ENCODE peak calls at places on chromosomes 12 and 14, in seven cellular contexts. One of them, this sample, is unnamed.

GRCh38 chr14:51545396-51545795 is 106.3 kb upstream of the FRMD6 start:
- DNase-seq in transverse colon: no peak
- DNase-seq in HCT116: no peak
- DNase-seq in A549: no peak
- DNase-seq in Peyer's patch: no peak
- DNase-seq in stomach: no peak
- DNase-seq in lower leg skin: no peak
- DNase-seq in this sample: no peak

GRCh38 chr12:2961705-2962104 is 2.5 kb downstream of the TEAD4 start:
- DNase-seq in A549: no peak
- DNase-seq in lower leg skin: no peak
- DNase-seq in HCT116: no peak
- DNase-seq in Peyer's patch: no peak
- DNase-seq in transverse colon: no peak
- DNase-seq in stomach: no peak
- DNase-seq in this sample: no peak

GRCh38 chr14:103138483-103139370 is 15.5 kb downstream of the TNFAIP2 start:
- DNase-seq in stomach: no peak
- DNase-seq in HCT116: no peak
- DNase-seq in transverse colon: no peak
- DNase-seq in A549: no peak
- DNase-seq in Peyer's patch: no peak
- DNase-seq in lower leg skin: no peak
- DNase-seq in this sample: no peak

GRCh38 chr14:64601571-64601970 is 51.8 kb downstream of the PPP1R36 start:
- DNase-seq in stomach: no peak
- DNase-seq in HCT116: no peak
- DNase-seq in A549: no peak
- DNase-seq in Peyer's patch: no peak
- DNase-seq in lower leg skin: no peak
- DNase-seq in transverse colon: no peak
- DNase-seq in this sample: no peak

GRCh38 chr12:119804011-119804641 is 73.0 kb downstream of the CIT start:
- DNase-seq in stomach: peak
- DNase-seq in HCT116: peak
- DNase-seq in transverse colon: no peak
- DNase-seq in Peyer's patch: no peak
- DNase-seq in lower leg skin: peak
- DNase-seq in A549: peak
- DNase-seq in this sample: peak

GRCh38 chr12:89138048-89138852 is 214.1 kb downstream of the DUSP6 start:
- DNase-seq in Peyer's patch: no peak
- DNase-seq in lower leg skin: no peak
- DNase-seq in transverse colon: no peak
- DNase-seq in HCT116: no peak
- DNase-seq in stomach: no peak
- DNase-seq in A549: no peak
- DNase-seq in this sample: no peak

GRCh38 chr12:12054993-12055392 is 15.7 kb upstream of the BCL2L14 start:
- DNase-seq in lower leg skin: no peak
- DNase-seq in stomach: no peak
- DNase-seq in Peyer's patch: no peak
- DNase-seq in transverse colon: no peak
- DNase-seq in HCT116: no peak
- DNase-seq in A549: no peak
- DNase-seq in this sample: no peak

GRCh38 chr14:100790785-100791667 is 34.9 kb upstream of the MEG3 start:
- DNase-seq in lower leg skin: no peak
- DNase-seq in A549: no peak
- DNase-seq in transverse colon: no peak
- DNase-seq in Peyer's patch: no peak
- DNase-seq in stomach: no peak
- DNase-seq in HCT116: no peak
- DNase-seq in this sample: no peak

GRCh38 chr12:5428332-5429221 is 3.3 kb upstream of the NTF3 start:
- DNase-seq in Peyer's patch: no peak
- DNase-seq in lower leg skin: peak
- DNase-seq in HCT116: no peak
- DNase-seq in A549: no peak
- DNase-seq in stomach: no peak
- DNase-seq in transverse colon: no peak
- DNase-seq in this sample: no peak

GRCh38 chr14:103402700-103403099 is 17.5 kb downstream of the MARK3 start:
- DNase-seq in transverse colon: no peak
- DNase-seq in Peyer's patch: no peak
- DNase-seq in HCT116: no peak
- DNase-seq in lower leg skin: no peak
- DNase-seq in A549: no peak
- DNase-seq in stomach: no peak
- DNase-seq in this sample: no peak

GRCh38 chr12:45637706-45638105 is 91.8 kb upstream of the ARID2 start:
- DNase-seq in transverse colon: no peak
- DNase-seq in A549: no peak
- DNase-seq in stomach: no peak
- DNase-seq in HCT116: no peak
- DNase-seq in lower leg skin: no peak
- DNase-seq in Peyer's patch: no peak
- DNase-seq in this sample: peak

GRCh38 chr12:109169676-109170075 is 53.3 kb downstream of the ACACB start:
- DNase-seq in lower leg skin: no peak
- DNase-seq in transverse colon: no peak
- DNase-seq in stomach: no peak
- DNase-seq in Peyer's patch: no peak
- DNase-seq in A549: no peak
- DNase-seq in HCT116: no peak
- DNase-seq in this sample: no peak

GRCh38 chr12:120314220-120314619 is 12.1 kb downstream of the SIRT4 start:
- DNase-seq in lower leg skin: no peak
- DNase-seq in HCT116: no peak
- DNase-seq in A549: peak
- DNase-seq in transverse colon: no peak
- DNase-seq in stomach: no peak
- DNase-seq in Peyer's patch: no peak
- DNase-seq in this sample: no peak

GRCh38 chr12:12156116-12156515 is 85.4 kb downstream of the BCL2L14 start:
- DNase-seq in lower leg skin: no peak
- DNase-seq in Peyer's patch: no peak
- DNase-seq in A549: no peak
- DNase-seq in HCT116: no peak
- DNase-seq in stomach: no peak
- DNase-seq in transverse colon: no peak
- DNase-seq in this sample: no peak

GRCh38 chr12:115456946-115457689 is 773.1 kb upstream of the TBX3 start:
- DNase-seq in A549: peak
- DNase-seq in stomach: no peak
- DNase-seq in transverse colon: no peak
- DNase-seq in lower leg skin: no peak
- DNase-seq in HCT116: peak
- DNase-seq in Peyer's patch: no peak
- DNase-seq in this sample: peak

GRCh38 chr14:103144085-103144484 is 20.8 kb downstream of the TNFAIP2 start:
- DNase-seq in lower leg skin: no peak
- DNase-seq in A549: peak
- DNase-seq in transverse colon: no peak
- DNase-seq in stomach: no peak
- DNase-seq in HCT116: no peak
- DNase-seq in Peyer's patch: no peak
- DNase-seq in this sample: no peak

GRCh38 chr12:122981036-122981471 is 573 bp downstream of the ARL6IP4 start:
- DNase-seq in stomach: no peak
- DNase-seq in HCT116: no peak
- DNase-seq in transverse colon: no peak
- DNase-seq in lower leg skin: no peak
- DNase-seq in Peyer's patch: no peak
- DNase-seq in A549: no peak
- DNase-seq in this sample: no peak

GRCh38 chr12:122979908-122980191 is 631 bp upstream of the ARL6IP4 start:
- DNase-seq in A549: no peak
- DNase-seq in transverse colon: no peak
- DNase-seq in HCT116: no peak
- DNase-seq in Peyer's patch: no peak
- DNase-seq in lower leg skin: no peak
- DNase-seq in stomach: no peak
- DNase-seq in this sample: no peak

GRCh38 chr12:122979001-122979907 is 1.2 kb upstream of the ARL6IP4 start:
- DNase-seq in stomach: no peak
- DNase-seq in lower leg skin: peak
- DNase-seq in HCT116: no peak
- DNase-seq in A549: no peak
- DNase-seq in Peyer's patch: no peak
- DNase-seq in transverse colon: no peak
- DNase-seq in this sample: no peak

GRCh38 chr12:122981587-122982493 is 1.4 kb downstream of the ARL6IP4 start:
- DNase-seq in A549: no peak
- DNase-seq in stomach: no peak
- DNase-seq in Peyer's patch: no peak
- DNase-seq in lower leg skin: no peak
- DNase-seq in HCT116: no peak
- DNase-seq in transverse colon: no peak
- DNase-seq in this sample: no peak

GRCh38 chr12:122980192-122981035 is at the start of gene ARL6IP4:
- DNase-seq in Peyer's patch: peak
- DNase-seq in transverse colon: peak
- DNase-seq in lower leg skin: peak
- DNase-seq in A549: peak
- DNase-seq in HCT116: no peak
- DNase-seq in stomach: peak
- DNase-seq in this sample: peak
- TF ChIP-seq POLR2A in Peyer's patch: peak
- TF ChIP-seq POLR2A in transverse colon: peak
- TF ChIP-seq POLR2A in lower leg skin: peak
- TF ChIP-seq POLR2A in A549: peak
- TF ChIP-seq POLR2A in HCT116: no peak
- TF ChIP-seq POLR2A in stomach: no peak
- TF ChIP-seq POLR2A in this sample: peak

GRCh38 chr12:57085999-57086950 is 2.6 kb upstream of the NAB2 start:
- DNase-seq in A549: peak
- DNase-seq in Peyer's patch: peak
- DNase-seq in transverse colon: peak
- DNase-seq in lower leg skin: peak
- DNase-seq in HCT116: no peak
- DNase-seq in stomach: peak
- DNase-seq in this sample: no peak
- TF ChIP-seq POLR2A in A549: no peak
- TF ChIP-seq POLR2A in Peyer's patch: no peak
- TF ChIP-seq POLR2A in transverse colon: no peak
- TF ChIP-seq POLR2A in lower leg skin: no peak
- TF ChIP-seq POLR2A in HCT116: no peak
- TF ChIP-seq POLR2A in stomach: no peak
- TF ChIP-seq POLR2A in this sample: no peak

DNA sequence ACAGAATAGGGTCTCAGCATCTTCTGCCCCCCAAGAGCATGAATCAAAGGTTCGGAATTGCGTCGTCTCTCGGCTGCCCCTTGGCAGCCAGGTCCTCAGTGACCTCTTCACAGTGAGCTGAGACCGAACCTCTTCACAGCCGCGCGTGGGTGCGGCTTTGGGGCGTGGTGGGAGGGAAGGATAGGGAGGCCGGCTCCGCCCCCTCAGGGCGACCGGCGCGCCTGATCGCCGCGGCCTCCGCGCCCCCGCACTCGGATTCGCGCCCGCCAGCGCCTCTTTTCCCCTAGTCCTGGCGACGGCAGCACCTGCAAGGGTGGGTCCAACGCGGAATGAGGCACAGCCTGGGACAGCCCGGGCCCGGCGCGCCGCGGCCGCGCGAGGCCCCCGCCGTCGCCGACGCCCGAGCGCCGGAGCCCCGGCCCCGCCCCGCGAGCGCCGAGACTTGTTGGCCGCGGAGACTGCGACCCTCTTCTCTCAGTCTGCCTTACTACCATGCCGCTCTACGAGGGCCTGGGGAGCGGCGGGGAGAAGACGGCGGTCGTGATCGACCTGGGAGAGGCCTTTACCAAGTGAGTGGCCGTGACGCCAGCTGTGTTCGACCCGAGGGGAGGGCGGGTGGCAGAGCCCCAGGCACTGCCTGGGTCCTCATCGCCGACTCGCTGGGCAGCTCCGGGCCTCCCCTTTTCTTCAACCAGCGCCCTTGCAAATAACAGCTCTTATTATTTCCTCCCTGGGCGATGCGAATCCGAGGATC is at the start of gene ACTR10:
- DNase-seq in transverse colon: peak
- DNase-seq in A549: peak
- DNase-seq in stomach: peak
- DNase-seq in lower leg skin: peak
- DNase-seq in HCT116: peak
- DNase-seq in Peyer's patch: peak
- DNase-seq in this sample: peak
- TF ChIP-seq POLR2A in transverse colon: peak
- TF ChIP-seq POLR2A in A549: peak
- TF ChIP-seq POLR2A in stomach: no peak
- TF ChIP-seq POLR2A in lower leg skin: no peak
- TF ChIP-seq POLR2A in HCT116: peak
- TF ChIP-seq POLR2A in Peyer's patch: peak
- TF ChIP-seq POLR2A in this sample: peak

DNA sequence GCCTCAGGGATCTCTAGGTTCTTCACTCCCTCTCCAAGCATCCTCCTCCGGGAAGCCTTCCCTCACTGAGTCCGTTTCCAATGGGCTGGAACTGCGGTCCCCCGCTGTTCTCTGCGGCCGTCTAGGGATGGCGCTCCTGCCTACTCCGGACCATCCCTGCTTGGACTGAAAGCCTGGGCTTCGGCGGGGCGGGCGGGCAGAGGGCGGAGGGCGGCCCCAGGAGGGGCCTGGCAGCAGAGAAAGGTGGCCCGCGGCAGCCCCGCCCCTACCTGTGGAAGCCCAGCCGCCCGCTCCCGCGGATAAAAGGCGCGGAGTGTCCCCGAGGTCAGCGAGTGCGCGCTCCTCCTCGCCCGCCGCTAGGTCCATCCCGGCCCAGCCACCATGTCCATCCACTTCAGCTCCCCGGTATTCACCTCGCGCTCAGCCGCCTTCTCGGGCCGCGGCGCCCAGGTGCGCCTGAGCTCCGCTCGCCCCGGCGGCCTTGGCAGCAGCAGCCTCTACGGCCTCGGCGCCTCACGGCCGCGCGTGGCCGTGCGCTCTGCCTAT is at the start of gene KRT7:
- DNase-seq in Peyer's patch: no peak
- DNase-seq in lower leg skin: peak
- DNase-seq in HCT116: no peak
- DNase-seq in transverse colon: no peak
- DNase-seq in stomach: no peak
- DNase-seq in A549: peak
- DNase-seq in this sample: no peak
- TF ChIP-seq POLR2A in Peyer's patch: no peak
- TF ChIP-seq POLR2A in lower leg skin: no peak
- TF ChIP-seq POLR2A in HCT116: no peak
- TF ChIP-seq POLR2A in transverse colon: no peak
- TF ChIP-seq POLR2A in stomach: no peak
- TF ChIP-seq POLR2A in A549: peak
- TF ChIP-seq POLR2A in this sample: no peak

This sample was measured in H54.